ENCODE peak calls at places on chromosomes 1 and 21, in seven cellular contexts. L is IMR-90, G is adrenal gland, P is uterus, Z is suprapubic skin, V is HCT116, C is right lobe of liver. K is an unnamed sample.

GRCh38 chr1:197391303-197392226 is 123.5 kb downstream of the CRB1 start:
- DNase-seq in Z (no peak), L (no peak), P (no peak), V (no peak), C (no peak), G (no peak), K (no peak)

GRCh38 chr1:247331172-247331525 is 518 bp downstream of the ZNF496 start:
- DNase-seq in L (peak), G (peak), C (peak), V (peak), P (peak), Z (peak), K (peak)

GRCh38 chr21:36464590-36464989 is 15.3 kb downstream of the CLDN14 start:
- DNase-seq in L (no peak), C (no peak), V (no peak), Z (no peak), P (no peak), G (no peak), K (no peak)

GRCh38 chr1:150513275-150513885 is 2.2 kb upstream of the FALEC start:
- DNase-seq in P (no peak), G (no peak), V (no peak), C (no peak), L (no peak), Z (no peak), K (no peak)

GRCh38 chr1:15765495-15766194 is 7.0 kb downstream of the FBLIM1 start:
- DNase-seq in P (no peak), V (no peak), G (no peak), C (no peak), Z (no peak), L (peak), K (no peak)

GRCh38 chr1:157671895-157672294 is 28.7 kb downstream of the FCRL3 start:
- DNase-seq in V (no peak), L (no peak), P (no peak), Z (no peak), G (no peak), C (no peak), K (no peak)

GRCh38 chr21:36780861-36781260 is 81.9 kb downstream of the SIM2 start:
- DNase-seq in V (no peak), L (no peak), G (no peak), Z (no peak), P (no peak), C (no peak), K (no peak)

GRCh38 chr21:17901458-17902092 is 82.4 kb upstream of the C21orf91 start:
- DNase-seq in G (no peak), C (no peak), P (no peak), Z (no peak), L (peak), V (no peak), K (no peak)

GRCh38 chr1:20291621-20292020 is 946 bp downstream of the VWA5B1 start:
- DNase-seq in V (no peak), Z (no peak), G (no peak), C (no peak), P (no peak), L (no peak), K (no peak)

GRCh38 chr1:230185076-230186001 is 118.3 kb downstream of the GALNT2 start:
- DNase-seq in L (no peak), C (no peak), V (no peak), Z (no peak), P (no peak), G (no peak), K (no peak)

GRCh38 chr1:91578320-91579109 is 77.9 kb downstream of the CDC7 start:
- DNase-seq in C (no peak), L (no peak), P (no peak), G (no peak), V (no peak), Z (no peak), K (no peak)

GRCh38 chr1:4553761-4554160 is 100.6 kb upstream of the AJAP1 start:
- DNase-seq in V (no peak), Z (no peak), L (no peak), P (no peak), C (no peak), G (no peak), K (no peak)

GRCh38 chr1:59952065-59952464 is 25.5 kb upstream of the CYP2J2 start:
- DNase-seq in C (no peak), G (no peak), V (no peak), L (peak), Z (no peak), P (no peak), K (no peak)

GRCh38 chr1:25037174-25038074 is 107.3 kb upstream of the RUNX3 start:
- DNase-seq in G (peak), Z (no peak), L (peak), C (no peak), V (peak), P (no peak), K (peak)

GRCh38 chr1:32351859-32352745 is 10.2 kb downstream of the FAM229A start:
- DNase-seq in Z (no peak), P (peak), V (no peak), L (peak), G (peak), C (peak), K (peak)
- TF ChIP-seq POLR2A in Z (no peak), P (no peak), V (peak), L (no peak), G (no peak), C (no peak), K (no peak)

DNA sequence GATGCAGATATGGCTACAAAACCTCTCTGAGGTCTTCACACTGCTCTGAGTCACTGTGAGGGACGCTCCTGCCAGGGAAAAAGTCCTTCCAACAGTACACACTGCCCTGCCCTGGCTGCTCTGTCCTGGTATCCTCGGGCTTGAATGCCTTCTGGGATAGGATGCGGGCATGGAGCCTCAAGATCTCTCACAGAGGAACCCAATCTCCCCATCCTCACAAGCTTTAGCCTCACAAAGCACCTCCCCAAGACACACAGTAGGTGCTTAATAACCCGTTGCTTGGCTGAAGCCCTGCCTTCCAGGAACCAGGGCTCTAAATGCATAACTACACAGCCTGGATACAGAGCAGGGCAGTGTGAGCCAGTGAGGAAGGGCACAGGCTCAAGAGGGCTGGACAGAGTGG is 9.2 kb downstream of the RAP1GAP start:
- DNase-seq in C (no peak), L (no peak), P (no peak), V (no peak), Z (no peak), G (peak), K (no peak)
- H3K4me3 ChIP-seq in C (no peak), L (no peak), P (no peak), V (peak), Z (no peak), G (no peak), K (no peak)

GRCh38 chr1:204450461-204451257 is 39.0 kb upstream of the PPP1R15B start:
- DNase-seq in P (no peak), V (no peak), C (peak), Z (no peak), G (no peak), L (no peak), K (peak)
- TF ChIP-seq POLR2A in P (no peak), V (no peak), C (no peak), Z (no peak), G (no peak), L (no peak), K (peak)

GRCh38 chr1:81237531-81238528 is 562.9 kb upstream of the ADGRL2 start:
- DNase-seq in P (no peak), Z (no peak), V (no peak), G (no peak), L (peak), C (no peak), K (no peak)
- H3K4me3 ChIP-seq in P (no peak), Z (peak), V (no peak), G (no peak), L (peak), C (no peak), K (peak)

GRCh38 chr1:112267206-112267605 is 128.8 kb upstream of the CTTNBP2NL start:
- DNase-seq in G (no peak), L (no peak), P (no peak), C (no peak), V (no peak), Z (no peak), K (no peak)
- TF ChIP-seq POLR2A in G (no peak), L (no peak), P (no peak), C (no peak), V (no peak), Z (no peak), K (no peak)

DNA sequence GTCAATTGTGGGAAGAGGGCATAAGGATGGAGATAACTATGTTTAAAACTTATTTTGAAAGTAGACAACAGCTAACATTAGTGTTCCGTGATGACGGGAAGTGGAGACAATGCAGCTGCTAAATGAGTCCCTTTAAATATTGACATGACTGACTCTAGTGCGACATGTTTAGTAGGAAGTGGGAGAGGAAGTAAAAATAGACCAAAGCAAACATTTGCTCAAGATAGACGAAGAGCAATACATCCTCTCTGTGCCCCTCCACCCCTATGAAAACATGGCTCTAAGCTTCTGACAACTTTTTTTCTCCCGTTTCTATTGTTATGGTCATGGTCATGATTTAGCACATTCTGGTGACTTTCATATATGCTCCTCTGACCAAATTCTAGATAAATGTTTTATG is 60.0 kb upstream of the HMCN1 start:
- DNase-seq in P (no peak), L (no peak), G (no peak), Z (no peak), V (no peak), C (no peak), K (peak)
- H3K4me3 ChIP-seq in P (no peak), L (no peak), G (no peak), Z (no peak), V (no peak), C (no peak), K (no peak)

GRCh38 chr1:2373551-2374259 is 17.6 kb downstream of the MORN1 start:
- DNase-seq in G (no peak), C (no peak), V (no peak), Z (no peak), P (no peak), L (no peak), K (no peak)
- TF ChIP-seq POLR2A in G (no peak), C (no peak), V (no peak), Z (no peak), P (no peak), L (no peak), K (no peak)

GRCh38 chr1:223653015-223653414 is 12.5 kb downstream of the CAPN8 start:
- DNase-seq in C (no peak), P (no peak), L (no peak), Z (no peak), G (no peak), V (no peak), K (no peak)

GRCh38 chr1:223654083-223654482 is 11.4 kb downstream of the CAPN8 start:
- DNase-seq in P (no peak), C (no peak), L (no peak), V (no peak), Z (no peak), G (no peak), K (no peak)

GRCh38 chr1:223649222-223649621 is 16.3 kb downstream of the CAPN8 start:
- DNase-seq in G (no peak), P (no peak), L (no peak), V (no peak), Z (no peak), C (no peak), K (no peak)

GRCh38 chr1:223650465-223650864 is 15.0 kb downstream of the CAPN8 start:
- DNase-seq in G (no peak), Z (no peak), L (no peak), V (no peak), C (no peak), P (no peak), K (no peak)

GRCh38 chr1:223652436-223652901 is 13.0 kb downstream of the CAPN8 start:
- DNase-seq in L (no peak), V (no peak), Z (no peak), C (no peak), G (no peak), P (no peak), K (no peak)
- H3K4me3 ChIP-seq in L (no peak), V (no peak), Z (no peak), C (no peak), G (no peak), P (no peak), K (no peak)

K was measured in heart left ventricle.